ENCODE peak calls at places on chromosome X, in eight cellular contexts. M, W, O, A, Q, F, G and K are unnamed samples.

GRCh38 chrX:108735680-108736508 is 469 bp downstream of the IRS4 start:
- DNase-seq in A (no peak), O (no peak), W (no peak), M (no peak), G (no peak), Q (peak; percentile 10), F (no peak), K (peak; percentile 6)

GRCh38 chrX:115533485-115533884 is 27.5 kb upstream of the PLS3 start:
- DNase-seq in A (no peak), M (no peak), W (no peak), Q (no peak), O (no peak), F (no peak), G (peak; percentile 60), K (no peak)

GRCh38 chrX:18390941-18391538 is 34.4 kb upstream of the CDKL5 start:
- DNase-seq in Q (peak; percentile 77), F (peak; percentile 35), G (peak; percentile 13), M (peak; percentile 34), W (peak; percentile 40), O (peak; percentile 67), A (peak; percentile 57), K (peak; percentile 10)

GRCh38 chrX:51420610-51421009 is 75.8 kb downstream of the NUDT11 start:
- DNase-seq in Q (peak; percentile 43), A (peak; percentile 23), O (no peak), W (peak; percentile 23), F (no peak), M (no peak), G (peak; percentile 17), K (peak; percentile 8)

GRCh38 chrX:17842769-17843525 is 18.2 kb downstream of the RAI2 start:
- DNase-seq in O (no peak), M (no peak), F (no peak), G (no peak), W (no peak), Q (no peak), A (no peak), K (no peak)

GRCh38 chrX:81202413-81202794 is 502 bp downstream of the SH3BGRL start:
- DNase-seq in W (peak; percentile 9), Q (no peak), G (no peak), F (no peak), M (no peak), A (no peak), O (no peak), K (peak; percentile 28)

GRCh38 chrX:69238153-69238959 is 73.1 kb upstream of the PJA1 start:
- DNase-seq in Q (no peak), O (no peak), W (no peak), G (no peak), M (no peak), A (no peak), F (no peak), K (no peak)

GRCh38 chrX:42098897-42099296 is 175.5 kb upstream of the CASK start:
- DNase-seq in F (no peak), A (no peak), G (no peak), Q (no peak), W (no peak), M (no peak), O (no peak), K (no peak)

GRCh38 chrX:12580548-12580947 is 210.7 kb upstream of the PRPS2 start:
- DNase-seq in M (no peak), F (peak; percentile 0), A (no peak), G (no peak), Q (peak; percentile 11), O (no peak), W (no peak), K (peak; percentile 98)

GRCh38 chrX:22360129-22360528 is 87.4 kb downstream of the CBLL2 start:
- DNase-seq in A (no peak), M (no peak), W (no peak), F (no peak), O (no peak), Q (no peak), G (no peak), K (no peak)

GRCh38 chrX:143632625-143633387 is 3.1 kb downstream of the SLITRK4 start:
- DNase-seq in O (no peak), F (no peak), G (no peak), W (no peak), Q (no peak), M (no peak), A (no peak), K (no peak)

GRCh38 chrX:112078606-112079005 is 4.0 kb downstream of the TRPC5 start:
- DNase-seq in G (no peak), W (no peak), M (no peak), Q (no peak), O (no peak), F (no peak), A (no peak), K (no peak)

GRCh38 chrX:20252392-20253231 is 14.1 kb downstream of the RPS6KA3 start:
- DNase-seq in A (peak; percentile 26), M (no peak), F (peak; percentile 58), G (no peak), W (peak; percentile 45), O (peak; percentile 81), Q (peak; percentile 65), K (peak; percentile 42)

GRCh38 chrX:106612403-106612789 is 618 bp downstream of the RADX start:
- DNase-seq in W (no peak), Q (no peak), G (no peak), O (no peak), F (no peak), A (no peak), M (no peak), K (peak; percentile 26)

GRCh38 chrX:12777670-12778069 is 13.5 kb upstream of the PRPS2 start:
- DNase-seq in G (no peak), M (no peak), F (no peak), W (no peak), O (no peak), Q (peak; percentile 13), A (no peak), K (no peak)

GRCh38 chrX:149830192-149830873 is 48.6 kb downstream of the MAGEA9 start:
- DNase-seq in A (no peak), M (no peak), O (no peak), F (no peak), Q (no peak), G (peak; percentile 0), W (peak; percentile 28), K (peak; percentile 42)

GRCh38 chrX:5870238-5870637 is 358.4 kb downstream of the NLGN4X start:
- DNase-seq in A (no peak), W (no peak), F (no peak), M (no peak), Q (no peak), G (no peak), O (no peak), K (no peak)

DNA sequence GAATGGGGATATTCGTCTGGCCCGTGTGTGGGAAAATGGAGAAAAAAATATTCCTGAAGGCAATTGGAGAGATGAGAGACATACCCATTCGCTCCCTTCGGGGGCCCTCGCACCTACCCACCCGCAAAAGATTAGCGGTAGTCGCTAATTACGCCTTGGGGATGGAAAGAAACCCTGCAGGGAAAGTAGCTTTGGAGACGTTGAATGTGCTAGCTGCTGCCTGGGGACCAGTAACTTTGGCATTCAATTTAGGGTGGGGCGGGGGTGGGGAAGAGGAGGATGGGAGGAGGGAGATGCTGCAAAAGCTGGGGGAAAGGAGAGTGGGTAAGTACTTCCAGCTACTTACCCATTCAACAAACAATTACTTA is 407 bp upstream of the ZC4H2 start:
- DNase-seq in G (no peak), A (no peak), M (no peak), F (no peak), O (no peak), Q (no peak), W (no peak), K (no peak)
- H3K4me3 ChIP-seq in G (peak overlapping the region; percentile 50), A (peak overlapping the region; percentile 70), M (peak overlapping the region; percentile 55), F (no peak overlapping the region), O (peak overlapping the region; percentile 45), Q (peak overlapping the region; percentile 58), W (peak overlapping the region; percentile 69), K (no peak overlapping the region)

GRCh38 chrX:34426334-34426733 is 230.8 kb downstream of the TMEM47 start:
- DNase-seq in Q (no peak), W (peak; percentile 9), M (no peak), F (no peak), O (no peak), A (no peak), G (no peak), K (no peak)
- TF ChIP-seq CTCF in Q (no peak), W (peak; percentile 44), M (no peak), F (peak; percentile 19), O (no peak), A (no peak), G (no peak), K (no peak)

DNA sequence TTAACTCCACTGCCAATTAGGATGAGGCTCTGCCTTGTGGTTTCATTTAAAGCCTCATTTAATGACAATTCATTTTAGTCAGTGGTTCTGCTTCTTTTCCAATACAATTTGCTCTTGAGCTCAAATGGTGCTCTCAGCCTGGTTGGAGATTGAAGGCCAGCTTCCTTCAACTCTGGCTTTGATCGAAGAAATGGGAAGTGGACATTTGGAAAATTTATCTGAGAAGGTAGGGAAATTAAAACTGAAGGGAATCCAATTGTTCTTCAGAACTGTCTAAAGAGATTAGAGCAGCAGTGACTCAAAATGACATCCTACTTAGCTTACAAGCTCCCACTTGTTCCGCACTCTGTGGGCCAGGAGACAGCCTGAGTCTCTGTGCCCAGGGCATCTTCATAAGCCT is 206.8 kb downstream of the SMARCA1 start:
- DNase-seq in G (no peak), M (no peak), A (no peak), F (no peak), Q (no peak), O (no peak), W (no peak), K (no peak)
- H3K4me3 ChIP-seq in G (no peak overlapping the region), M (no peak overlapping the region), A (no peak overlapping the region), F (no peak overlapping the region), Q (no peak overlapping the region), O (no peak overlapping the region), W (no peak overlapping the region), K (no peak overlapping the region)

GRCh38 chrX:39162322-39162721 is 361.1 kb downstream of the MID1IP1 start:
- DNase-seq in Q (no peak), O (peak; percentile 57), A (no peak), G (no peak), M (no peak), W (no peak), F (no peak), K (no peak)
- TF ChIP-seq CTCF in Q (no peak), O (peak; percentile 13), A (no peak), G (no peak), M (no peak), W (peak; percentile 42), F (no peak), K (no peak)

DNA sequence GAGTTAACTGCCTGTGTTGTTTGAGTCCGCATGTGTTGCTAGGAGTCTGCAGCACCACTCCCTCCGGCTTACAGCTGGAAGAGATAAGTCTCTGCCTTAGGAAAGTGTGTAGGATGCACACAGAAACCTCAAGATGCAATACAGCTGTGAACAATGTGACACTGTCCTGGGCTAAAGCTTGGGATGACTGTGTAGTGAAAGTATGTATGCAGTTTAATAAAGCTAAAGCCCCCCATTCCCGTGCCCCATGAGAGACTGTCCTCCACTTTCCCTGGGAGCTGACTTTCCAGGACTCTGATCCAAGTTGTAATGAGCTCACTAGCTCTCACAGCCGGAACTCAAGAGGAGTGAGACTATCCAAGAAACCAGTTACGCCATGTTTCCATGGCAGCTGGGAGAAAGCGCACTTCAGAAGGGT is 156.6 kb upstream of the FTHL17 start:
- DNase-seq in O (no peak), Q (no peak), G (peak; percentile 78), A (no peak), F (no peak), W (peak; percentile 45), M (no peak), K (peak; percentile 19)
- H3K4me3 ChIP-seq in O (no peak overlapping the region), Q (no peak overlapping the region), G (no peak overlapping the region), A (no peak overlapping the region), F (no peak overlapping the region), W (no peak overlapping the region), M (no peak overlapping the region), K (no peak overlapping the region)